ENCODE peak calls at places on chromosomes 11 and 22, in seven cellular contexts. Q, W, Z, V, Y, I and R are unnamed samples.

GRCh38 chr22:29109853-29110252 is 37.0 kb downstream of the KREMEN1 start:
- DNase-seq in Q (no peak), W (no peak), Z (no peak), V (no peak), Y (no peak), I (no peak), R (no peak)

GRCh38 chr11:122601131-122602125 is 54.1 kb upstream of the UBASH3B start:
- DNase-seq in Q (no peak), W (peak), Z (no peak), V (peak), Y (peak), I (no peak), R (peak)

GRCh38 chr11:3913921-3914320 is 58.5 kb downstream of the STIM1 start:
- DNase-seq in Q (no peak), W (no peak), Z (no peak), V (no peak), Y (no peak), I (no peak), R (no peak)

GRCh38 chr22:28464179-28464578 is 215.5 kb downstream of the TTC28 start:
- DNase-seq in Q (no peak), W (no peak), Z (no peak), V (no peak), Y (no peak), I (no peak), R (no peak)

GRCh38 chr22:43227231-43227630 is 40.3 kb upstream of the TTLL12 start:
- DNase-seq in Q (peak), W (no peak), Z (no peak), V (no peak), Y (peak), I (no peak), R (no peak)

GRCh38 chr11:9493492-9493891 is 32.7 kb downstream of the ZNF143 start:
- DNase-seq in Q (no peak), W (no peak), Z (no peak), V (no peak), Y (no peak), I (no peak), R (no peak)

GRCh38 chr11:3056296-3057068 is 741 bp downstream of the CARS1 start:
- DNase-seq in Q (peak), W (peak), Z (no peak), V (peak), Y (no peak), I (peak), R (no peak)

GRCh38 chr22:29031236-29031982 is 30.2 kb downstream of the C22orf31 start:
- DNase-seq in Q (peak), W (peak), Z (peak), V (peak), Y (peak), I (no peak), R (no peak)

GRCh38 chr11:100632970-100633452 is 54.1 kb upstream of the ARHGAP42 start:
- DNase-seq in Q (no peak), W (no peak), Z (no peak), V (peak), Y (peak), I (no peak), R (no peak)

GRCh38 chr11:35247428-35247827 is 108.5 kb downstream of the CD44 start:
- DNase-seq in Q (no peak), W (no peak), Z (no peak), V (no peak), Y (no peak), I (no peak), R (no peak)

GRCh38 chr22:44329179-44329796 is 16.5 kb upstream of the SHISAL1 start:
- DNase-seq in Q (no peak), W (no peak), Z (no peak), V (peak), Y (no peak), I (no peak), R (no peak)

GRCh38 chr11:131121934-131122333 is 205.7 kb upstream of the SNX19 start:
- DNase-seq in Q (no peak), W (no peak), Z (no peak), V (no peak), Y (no peak), I (no peak), R (no peak)

DNA sequence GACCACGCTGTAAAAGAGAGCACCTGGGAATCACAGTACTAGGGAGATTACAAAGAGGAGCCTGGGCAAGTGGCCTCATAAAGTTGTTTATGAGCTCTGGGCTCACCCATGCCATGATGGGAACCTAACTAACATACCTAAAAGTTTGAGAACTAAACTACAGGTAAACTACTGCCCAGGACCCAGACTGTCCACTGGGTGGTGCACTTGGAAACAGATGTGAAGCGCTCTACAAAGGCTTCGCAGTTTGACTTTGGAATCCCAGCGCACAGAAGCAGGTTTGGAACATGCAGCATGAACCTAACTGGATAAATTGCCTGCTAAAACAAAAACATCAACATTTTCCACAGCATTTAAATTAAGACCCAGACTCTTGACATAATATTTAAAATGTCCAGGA is 418.6 kb downstream of the FAM181B start:
- DNase-seq in Q (peak), W (peak), Z (no peak), V (peak), Y (no peak), I (no peak), R (no peak)
- TF ChIP-seq CTCF in Q (peak), W (peak), Z (no peak), V (peak), Y (peak), I (peak), R (no peak)

GRCh38 chr11:17291710-17292109 is 15.2 kb downstream of the NUCB2 start:
- DNase-seq in Q (no peak), W (no peak), Z (no peak), V (no peak), Y (no peak), I (no peak), R (no peak)

GRCh38 chr11:17296852-17297559 is 20.5 kb downstream of the NUCB2 start:
- DNase-seq in Q (no peak), W (no peak), Z (no peak), V (no peak), Y (no peak), I (no peak), R (no peak)

GRCh38 chr11:17294033-17294432 is 17.5 kb downstream of the NUCB2 start:
- DNase-seq in Q (no peak), W (no peak), Z (no peak), V (no peak), Y (no peak), I (no peak), R (no peak)

GRCh38 chr11:17298302-17298701 is 21.8 kb downstream of the NUCB2 start:
- DNase-seq in Q (no peak), W (no peak), Z (no peak), V (no peak), Y (no peak), I (no peak), R (no peak)

GRCh38 chr11:17293308-17293707 is 16.8 kb downstream of the NUCB2 start:
- DNase-seq in Q (no peak), W (no peak), Z (no peak), V (no peak), Y (no peak), I (no peak), R (no peak)
- TF ChIP-seq CTCF in Q (no peak), W (no peak), Z (no peak), V (no peak), Y (no peak), I (no peak), R (no peak)

GRCh38 chr22:37508431-37508963 is 10.7 kb downstream of the CARD10 start:
- DNase-seq in Q (no peak), W (no peak), Z (no peak), V (no peak), Y (no peak), I (no peak), R (no peak)
- TF ChIP-seq CTCF in Q (no peak), W (no peak), Z (no peak), V (no peak), Y (no peak), I (no peak), R (no peak)

DNA sequence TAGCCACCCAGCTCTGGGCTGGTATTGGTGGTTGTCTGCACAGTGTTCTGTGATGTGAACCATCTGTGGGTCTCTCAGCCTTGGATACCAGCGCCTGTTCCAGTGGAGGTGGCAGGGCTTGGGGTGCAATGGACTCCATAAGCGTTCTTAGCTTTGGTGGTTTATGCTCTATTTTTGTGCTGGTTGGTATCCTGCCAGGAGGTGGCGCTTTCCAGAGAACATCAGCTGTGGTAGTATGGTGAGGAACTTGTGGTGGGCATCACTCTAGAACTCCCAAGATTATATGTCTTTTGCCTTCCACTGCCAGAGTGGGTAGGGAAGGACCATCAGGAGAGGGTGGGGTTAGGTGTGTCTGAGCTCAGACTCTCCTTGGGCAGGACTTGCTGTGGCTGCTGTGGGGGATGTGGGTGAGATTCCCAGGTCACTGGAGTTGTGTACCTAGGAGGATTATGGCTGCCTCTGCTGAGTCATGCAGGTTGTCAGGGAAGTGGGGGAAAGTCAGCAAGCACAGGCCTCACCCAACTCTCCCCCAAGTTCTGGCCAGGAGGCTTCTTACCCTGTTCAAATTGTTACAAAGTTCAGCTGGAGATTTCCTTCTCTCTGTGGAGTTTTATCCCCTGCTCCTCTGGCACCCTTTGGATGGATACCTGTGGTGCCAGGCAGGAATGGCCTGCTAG is 47.2 kb downstream of the MRGPRX2 start:
- DNase-seq in Q (no peak), W (peak), Z (no peak), V (peak), Y (no peak), I (peak), R (no peak)
- TF ChIP-seq CTCF in Q (no peak), W (no peak), Z (peak), V (peak), Y (no peak), I (peak), R (no peak)

GRCh38 chr22:19722915-19723164 is 499 bp upstream of the GP1BB start:
- DNase-seq in Q (no peak), W (no peak), Z (no peak), V (no peak), Y (no peak), I (no peak), R (no peak)

GRCh38 chr22:19723165-19723989 is at the start of gene GP1BB:
- DNase-seq in Q (peak), W (no peak), Z (no peak), V (peak), Y (peak), I (no peak), R (no peak)

GRCh38 chr22:19722175-19722914 is 994 bp upstream of the GP1BB start:
- DNase-seq in Q (peak), W (no peak), Z (no peak), V (no peak), Y (no peak), I (no peak), R (no peak)

GRCh38 chr22:19724927-19725661 is 1.8 kb downstream of the GP1BB start:
- DNase-seq in Q (no peak), W (no peak), Z (no peak), V (no peak), Y (no peak), I (no peak), R (no peak)

GRCh38 chr22:19723990-19724827 is 870 bp downstream of the GP1BB start:
- DNase-seq in Q (peak), W (no peak), Z (no peak), V (peak), Y (no peak), I (no peak), R (no peak)
- TF ChIP-seq CTCF in Q (no peak), W (no peak), Z (no peak), V (no peak), Y (peak), I (no peak), R (no peak)

DNA sequence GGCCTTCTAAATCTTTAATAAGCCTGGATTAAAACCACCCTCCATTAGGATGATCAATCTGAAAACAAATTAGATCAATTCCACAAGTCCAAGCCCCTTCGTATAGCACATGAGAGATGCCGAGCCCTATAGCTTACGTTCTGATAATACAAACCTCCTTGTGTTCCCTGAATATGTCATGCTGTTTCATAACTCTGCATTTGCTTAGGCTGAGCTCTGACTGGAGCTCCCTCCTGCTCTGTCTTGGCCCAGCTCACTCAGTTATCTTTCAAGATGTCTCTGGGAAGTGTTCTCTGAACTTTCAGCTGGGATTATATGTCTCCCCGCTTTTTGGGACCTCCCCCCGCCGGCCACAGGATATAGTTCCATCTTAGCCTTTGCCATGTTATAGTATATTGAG is 43.9 kb downstream of the FDX1 start:
- DNase-seq in Q (no peak), W (no peak), Z (no peak), V (no peak), Y (no peak), I (no peak), R (no peak)
- TF ChIP-seq CTCF in Q (no peak), W (no peak), Z (peak), V (no peak), Y (no peak), I (no peak), R (no peak)

GRCh38 chr22:19799322-19800190 is 39.0 kb downstream of the TBX1 start:
- DNase-seq in Q (peak), W (no peak), Z (peak), V (no peak), Y (peak), I (no peak), R (peak)

GRCh38 chr22:19802001-19802880 is 41.7 kb downstream of the TBX1 start:
- DNase-seq in Q (peak), W (no peak), Z (no peak), V (no peak), Y (no peak), I (no peak), R (no peak)

GRCh38 chr22:19801340-19802000 is 40.9 kb downstream of the TBX1 start:
- DNase-seq in Q (no peak), W (no peak), Z (no peak), V (no peak), Y (no peak), I (no peak), R (peak)

GRCh38 chr22:19800306-19800705 is 39.7 kb downstream of the TBX1 start:
- DNase-seq in Q (no peak), W (no peak), Z (no peak), V (no peak), Y (no peak), I (no peak), R (no peak)

DNA sequence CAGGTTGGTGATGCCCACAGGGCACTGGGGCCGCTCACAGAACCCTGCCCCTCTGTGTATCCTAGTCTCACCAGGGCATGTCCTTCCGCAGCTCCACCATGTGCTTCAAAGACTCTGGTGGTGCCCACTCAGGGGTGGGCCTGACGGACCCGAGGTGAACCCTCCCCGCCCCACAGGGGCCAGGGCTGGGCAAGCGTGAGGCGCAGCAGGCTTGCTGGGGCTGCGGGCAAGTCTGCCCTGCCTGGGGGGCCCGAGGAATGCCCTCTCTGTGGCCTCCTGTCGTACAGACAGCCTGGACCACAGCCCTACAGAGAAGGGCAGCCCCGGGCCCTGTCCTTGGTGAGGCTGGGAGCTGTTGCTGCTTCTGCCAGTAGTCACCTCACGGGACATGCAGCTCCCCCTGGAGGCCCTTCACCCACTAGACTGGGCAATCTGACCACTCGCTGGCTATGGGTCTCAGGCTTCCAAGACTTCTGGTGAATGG is 40.2 kb downstream of the TBX1 start:
- DNase-seq in Q (no peak), W (peak), Z (no peak), V (no peak), Y (peak), I (no peak), R (no peak)
- TF ChIP-seq CTCF in Q (no peak), W (no peak), Z (peak), V (peak), Y (peak), I (no peak), R (peak)

GRCh38 chr11:57340228-57340627 is 2.1 kb downstream of the P2RX3 start:
- DNase-seq in Q (peak), W (peak), Z (no peak), V (peak), Y (no peak), I (no peak), R (no peak)
- TF ChIP-seq CTCF in Q (peak), W (no peak), Z (no peak), V (peak), Y (no peak), I (peak), R (peak)

GRCh38 chr22:25069758-25070461 is 117.4 kb downstream of the KIAA1671 start:
- DNase-seq in Q (peak), W (no peak), Z (no peak), V (no peak), Y (no peak), I (no peak), R (no peak)
- TF ChIP-seq CTCF in Q (no peak), W (no peak), Z (no peak), V (no peak), Y (no peak), I (no peak), R (no peak)

GRCh38 chr22:22709719-22710445 is 65.5 kb downstream of the GGTLC2 start:
- DNase-seq in Q (peak), W (peak), Z (no peak), V (peak), Y (no peak), I (no peak), R (no peak)
- TF ChIP-seq CTCF in Q (peak), W (peak), Z (no peak), V (peak), Y (peak), I (peak), R (no peak)